ENCODE peak calls at places on chromosomes 2 and 18, in five cellular contexts. M is upper lobe of right lung, Z is spleen, X is AG09309, Q is astrocyte of the spinal cord. B is an unnamed sample.
A peak's percentile ranks its signal among the peaks of the same experiment; 100 is the strongest.

GRCh38 chr2:154960802-154961583 is 262.5 kb downstream of the KCNJ3 start:
- DNase-seq in X (no peak), Q (no peak), Z (no peak), M (no peak), B (no peak)

GRCh38 chr2:146561996-146562395 is 1282.8 kb upstream of the ACVR2A start:
- DNase-seq in M (no peak), X (no peak), Z (no peak), Q (no peak), B (no peak)

GRCh38 chr2:119478188-119479065 is 45.9 kb downstream of the SCTR start:
- DNase-seq in X (no peak), M (no peak), Z (no peak), Q (no peak), B (no peak)

GRCh38 chr2:1070601-1071000 is 120.0 kb downstream of the SNTG2 start:
- DNase-seq in X (no peak), Z (no peak), M (no peak), Q (no peak), B (no peak)

GRCh38 chr2:217954469-217954868 is 48.3 kb downstream of the TNS1 start:
- DNase-seq in Z (peak; percentile 57), Q (no peak), M (peak; percentile 69), X (no peak), B (no peak)

GRCh38 chr2:120733238-120733942 is 2.3 kb upstream of the GLI2 start:
- DNase-seq in M (no peak), Q (no peak), Z (peak; percentile 33), X (no peak), B (no peak)

GRCh38 chr2:188682864-188683263 is 291.3 kb upstream of the COL3A1 start:
- DNase-seq in Q (no peak), X (no peak), Z (no peak), M (no peak), B (no peak)

GRCh38 chr2:207655000-207655399 is 29.8 kb upstream of the METTL21A start:
- DNase-seq in X (no peak), Q (no peak), M (no peak), Z (no peak), B (no peak)

GRCh38 chr2:67209107-67209506 is 188.0 kb upstream of the ETAA1 start:
- DNase-seq in M (no peak), Q (no peak), Z (no peak), X (no peak), B (no peak)

GRCh38 chr2:72914226-72915075 is 2.9 kb upstream of the EMX1 start:
- DNase-seq in Q (no peak), Z (no peak), X (no peak), M (no peak), B (no peak)
- H3K4me3 ChIP-seq in Q (no peak overlapping the region), Z (no peak overlapping the region), X (no peak overlapping the region), M (no peak overlapping the region), B (no peak overlapping the region)

GRCh38 chr2:38075436-38076249 is at the start of gene CYP1B1:
- DNase-seq in Z (peak; percentile 80), Q (no peak), M (peak; percentile 79), X (no peak), B (no peak)

GRCh38 chr2:38074775-38075435 is 1.0 kb downstream of the CYP1B1 start:
- DNase-seq in Z (peak; percentile 80), X (no peak), M (peak; percentile 75), Q (peak; percentile 59), B (no peak)

GRCh38 chr2:38076250-38076709 is 329 bp upstream of the CYP1B1 start:
- DNase-seq in Q (peak; percentile 90), X (peak; percentile 80), Z (peak; percentile 88), M (peak; percentile 92), B (peak; percentile 53)

GRCh38 chr2:38073211-38074005 is 2.5 kb downstream of the CYP1B1 start:
- DNase-seq in Q (peak; percentile 22), X (no peak), M (no peak), Z (no peak), B (no peak)

DNA sequence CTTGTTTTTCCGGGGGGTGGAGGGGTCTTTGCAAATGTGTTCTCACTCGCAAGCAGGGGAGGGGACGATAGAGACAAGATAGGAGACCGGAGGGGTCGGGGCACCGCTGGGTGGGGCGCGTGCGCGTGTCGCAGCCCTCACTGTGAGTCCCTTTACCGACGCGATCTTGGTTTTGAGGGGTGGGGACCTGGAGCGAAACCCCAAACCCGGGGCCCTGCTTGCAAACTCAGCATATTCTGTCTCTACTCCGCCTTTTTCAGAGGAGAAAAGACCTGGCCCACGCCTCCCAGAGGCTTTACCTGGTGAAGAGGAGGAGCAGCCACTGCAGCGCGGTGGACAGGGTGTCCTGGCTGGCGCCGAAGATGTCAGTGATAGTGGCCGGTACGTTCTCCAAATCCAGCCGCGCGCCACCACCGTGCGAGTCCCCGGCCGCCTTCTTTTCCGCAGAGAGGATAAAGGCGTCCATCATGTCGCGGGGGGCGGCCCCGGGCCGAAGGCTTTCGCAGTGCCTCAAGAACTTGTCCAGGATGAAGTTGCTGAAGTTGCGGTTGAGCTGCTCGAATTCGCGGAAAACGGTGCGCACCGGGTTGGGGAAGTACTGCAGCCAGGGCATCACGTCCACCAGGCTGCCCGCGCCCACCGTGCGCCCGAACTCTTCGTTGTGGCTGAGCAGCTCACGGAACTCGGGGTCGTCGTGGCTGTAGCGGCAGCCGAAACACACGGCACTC is 1.7 kb downstream of the CYP1B1 start:
- DNase-seq in Q (no peak), X (no peak), Z (peak; percentile 80), M (peak; percentile 69), B (no peak)
- H3K4me3 ChIP-seq in Q (peak overlapping the region; percentile 63), X (no peak overlapping the region), Z (peak overlapping the region; percentile 57), M (peak overlapping the region; percentile 64), B (peak overlapping the region; percentile 49)

GRCh38 chr18:48181857-48182430 is 227.2 kb downstream of the ZBTB7C start:
- DNase-seq in M (no peak), X (no peak), Q (no peak), Z (no peak), B (no peak)

GRCh38 chr18:48181132-48181823 is 227.9 kb downstream of the ZBTB7C start:
- DNase-seq in Z (no peak), X (no peak), M (no peak), Q (no peak), B (no peak)

GRCh38 chr18:48179005-48179404 is 230.2 kb downstream of the ZBTB7C start:
- DNase-seq in M (no peak), Q (no peak), X (no peak), Z (no peak), B (no peak)

GRCh38 chr18:48182779-48183178 is 226.4 kb downstream of the ZBTB7C start:
- DNase-seq in Z (no peak), Q (no peak), X (no peak), M (no peak), B (no peak)

DNA sequence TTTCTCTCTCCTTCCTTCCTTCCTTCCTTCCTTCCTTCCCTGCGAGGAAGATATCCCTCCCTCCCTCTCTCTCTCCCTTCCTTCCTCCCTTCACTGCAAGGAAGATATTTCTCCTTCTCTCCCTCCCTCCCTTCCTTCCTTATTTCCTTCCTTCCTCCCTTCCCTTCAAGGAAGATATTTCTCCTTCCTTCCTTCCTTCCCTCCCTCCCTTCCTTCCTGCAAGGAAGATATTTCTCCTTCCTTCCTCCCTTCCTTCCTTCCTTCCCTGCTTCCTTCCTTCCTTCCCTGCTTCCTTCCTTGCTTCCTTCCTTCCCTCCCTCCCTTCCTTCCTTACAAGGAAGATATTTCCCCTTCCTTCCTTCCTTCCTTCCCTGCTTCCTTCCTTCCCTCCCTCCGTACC is 229.5 kb downstream of the ZBTB7C start:
- DNase-seq in M (no peak), X (no peak), Z (no peak), Q (no peak), B (no peak)
- H3K4me3 ChIP-seq in M (no peak overlapping the region), X (no peak overlapping the region), Z (no peak overlapping the region), Q (no peak overlapping the region), B (no peak overlapping the region)

DNA sequence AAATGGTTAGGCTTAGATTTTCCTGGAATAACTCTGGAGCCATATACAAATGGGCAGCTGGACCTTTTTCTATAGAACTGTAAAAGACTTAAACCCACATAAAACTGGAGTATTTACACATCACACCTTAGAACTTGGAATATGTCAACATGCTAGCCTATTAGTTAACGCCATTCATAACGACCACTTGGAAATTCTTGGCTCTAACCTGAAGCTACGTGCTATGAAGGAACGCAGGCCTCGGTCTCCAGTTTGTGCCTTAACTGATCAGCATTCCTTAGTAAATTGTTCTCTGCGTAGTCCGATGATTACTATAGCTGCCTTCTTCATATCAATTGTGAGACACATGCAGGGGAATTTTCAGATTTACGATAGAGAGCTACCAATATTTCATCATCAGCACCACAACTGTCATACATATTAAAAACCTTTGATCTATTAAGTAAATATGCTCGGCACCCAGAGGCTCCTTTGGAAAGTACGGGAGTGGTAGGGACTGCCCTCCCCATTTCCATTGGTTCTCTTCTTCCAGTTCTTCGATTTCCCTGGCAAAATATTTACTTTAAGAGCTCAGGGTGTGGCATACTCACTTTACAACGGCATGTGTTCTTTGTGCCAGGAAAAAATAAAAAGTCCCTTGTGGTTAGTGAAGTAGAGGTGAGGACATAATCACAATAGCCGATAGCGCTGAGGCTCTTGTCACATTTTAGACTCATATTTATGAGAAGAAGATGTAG is 17.4 kb upstream of the CCL20 start:
- DNase-seq in X (no peak), Q (no peak), M (no peak), Z (no peak), B (no peak)
- H3K4me3 ChIP-seq in X (no peak overlapping the region), Q (no peak overlapping the region), M (no peak overlapping the region), Z (no peak overlapping the region), B (no peak overlapping the region)

B was measured in skeletal muscle cell.